ENCODE peak calls at places on chromosomes 11 and 22, in ten cellular contexts. One of them, this sample, is unnamed.

GRCh38 chr22:17057959-17058814 is 26.6 kb upstream of the IL17RA start:
- DNase-seq in T-cell: peak; percentile 24
- DNase-seq in endothelial cell of umbilical vein: peak; percentile 75
- DNase-seq in NCI-H774: peak; percentile 3
- DNase-seq in ovary: peak; percentile 57
- DNase-seq in DMS153: peak; percentile 2
- DNase-seq in amniotic epithelial cell: peak; percentile 62
- DNase-seq in head of caudate nucleus: peak; percentile 76
- DNase-seq in HEK293T: peak; percentile 87
- DNase-seq in Caco-2: peak; percentile 77
- DNase-seq in this sample: peak; percentile 86

GRCh38 chr22:44147821-44148574 is 32.7 kb upstream of the PARVG start:
- DNase-seq in T-cell: no peak
- DNase-seq in endothelial cell of umbilical vein: no peak
- DNase-seq in NCI-H774: no peak
- DNase-seq in ovary: no peak
- DNase-seq in DMS153: no peak
- DNase-seq in amniotic epithelial cell: peak; percentile 77
- DNase-seq in head of caudate nucleus: no peak
- DNase-seq in HEK293T: no peak
- DNase-seq in Caco-2: no peak
- DNase-seq in this sample: no peak

GRCh38 chr11:123729602-123730001 is 11.9 kb downstream of the ZNF202 start:
- DNase-seq in T-cell: no peak
- DNase-seq in endothelial cell of umbilical vein: no peak
- DNase-seq in NCI-H774: no peak
- DNase-seq in ovary: no peak
- DNase-seq in DMS153: no peak
- DNase-seq in amniotic epithelial cell: no peak
- DNase-seq in head of caudate nucleus: no peak
- DNase-seq in HEK293T: no peak
- DNase-seq in Caco-2: no peak
- DNase-seq in this sample: no peak

GRCh38 chr11:11028017-11028692 is 170.3 kb upstream of the ZBED5 start:
- DNase-seq in T-cell: peak; percentile 80
- DNase-seq in endothelial cell of umbilical vein: peak; percentile 52
- DNase-seq in NCI-H774: peak; percentile 29
- DNase-seq in ovary: peak; percentile 52
- DNase-seq in DMS153: peak; percentile 42
- DNase-seq in amniotic epithelial cell: peak; percentile 94
- DNase-seq in head of caudate nucleus: peak; percentile 67
- DNase-seq in HEK293T: peak; percentile 71
- DNase-seq in Caco-2: peak; percentile 79
- DNase-seq in this sample: peak; percentile 40

GRCh38 chr11:30579348-30579747 is 6.8 kb downstream of the MPPED2 start:
- DNase-seq in T-cell: no peak
- DNase-seq in endothelial cell of umbilical vein: no peak
- DNase-seq in NCI-H774: no peak
- DNase-seq in ovary: no peak
- DNase-seq in DMS153: no peak
- DNase-seq in amniotic epithelial cell: no peak
- DNase-seq in head of caudate nucleus: no peak
- DNase-seq in HEK293T: no peak
- DNase-seq in Caco-2: no peak
- DNase-seq in this sample: no peak

GRCh38 chr22:29480512-29481264 is 670 bp downstream of the NEFH start:
- DNase-seq in T-cell: peak; percentile 11
- DNase-seq in endothelial cell of umbilical vein: peak; percentile 41
- DNase-seq in NCI-H774: no peak
- DNase-seq in ovary: peak; percentile 78
- DNase-seq in DMS153: no peak
- DNase-seq in amniotic epithelial cell: peak; percentile 87
- DNase-seq in head of caudate nucleus: peak; percentile 40
- DNase-seq in HEK293T: no peak
- DNase-seq in Caco-2: no peak
- DNase-seq in this sample: no peak

GRCh38 chr22:31556627-31557203 is 60.4 kb downstream of the SFI1 start:
- DNase-seq in T-cell: no peak
- DNase-seq in endothelial cell of umbilical vein: peak; percentile 53
- DNase-seq in NCI-H774: no peak
- DNase-seq in ovary: no peak
- DNase-seq in DMS153: peak; percentile 44
- DNase-seq in amniotic epithelial cell: peak; percentile 53
- DNase-seq in head of caudate nucleus: peak; percentile 29
- DNase-seq in HEK293T: peak; percentile 61
- DNase-seq in Caco-2: peak; percentile 50
- DNase-seq in this sample: peak; percentile 56

GRCh38 chr11:1275021-1275420 is 34.4 kb downstream of the TOLLIP start:
- DNase-seq in T-cell: no peak
- DNase-seq in endothelial cell of umbilical vein: no peak
- DNase-seq in NCI-H774: no peak
- DNase-seq in ovary: no peak
- DNase-seq in DMS153: no peak
- DNase-seq in amniotic epithelial cell: no peak
- DNase-seq in head of caudate nucleus: no peak
- DNase-seq in HEK293T: no peak
- DNase-seq in Caco-2: no peak
- DNase-seq in this sample: no peak

GRCh38 chr22:26564181-26564580 is 25.8 kb downstream of the TPST2 start:
- DNase-seq in T-cell: no peak
- DNase-seq in endothelial cell of umbilical vein: peak; percentile 50
- DNase-seq in NCI-H774: no peak
- DNase-seq in ovary: no peak
- DNase-seq in DMS153: no peak
- DNase-seq in amniotic epithelial cell: no peak
- DNase-seq in head of caudate nucleus: no peak
- DNase-seq in HEK293T: no peak
- DNase-seq in Caco-2: no peak
- DNase-seq in this sample: no peak

GRCh38 chr11:12964650-12965049 is 44.5 kb upstream of the RASSF10 start:
- DNase-seq in T-cell: no peak
- DNase-seq in endothelial cell of umbilical vein: no peak
- DNase-seq in NCI-H774: no peak
- DNase-seq in ovary: no peak
- DNase-seq in DMS153: no peak
- DNase-seq in amniotic epithelial cell: no peak
- DNase-seq in head of caudate nucleus: no peak
- DNase-seq in HEK293T: no peak
- DNase-seq in Caco-2: no peak
- DNase-seq in this sample: no peak

GRCh38 chr11:14904745-14905103 is 12.7 kb upstream of the CYP2R1 start:
- DNase-seq in T-cell: peak; percentile 85
- DNase-seq in endothelial cell of umbilical vein: peak; percentile 43
- DNase-seq in NCI-H774: no peak
- DNase-seq in ovary: peak; percentile 75
- DNase-seq in DMS153: no peak
- DNase-seq in amniotic epithelial cell: peak; percentile 58
- DNase-seq in head of caudate nucleus: peak; percentile 66
- DNase-seq in HEK293T: no peak
- DNase-seq in Caco-2: no peak
- DNase-seq in this sample: peak; percentile 51

GRCh38 chr11:6612816-6613136 is 760 bp upstream of the TAF10 start:
- DNase-seq in T-cell: no peak
- DNase-seq in endothelial cell of umbilical vein: no peak
- DNase-seq in NCI-H774: no peak
- DNase-seq in ovary: no peak
- DNase-seq in DMS153: peak; percentile 56
- DNase-seq in amniotic epithelial cell: no peak
- DNase-seq in head of caudate nucleus: no peak
- DNase-seq in HEK293T: no peak
- DNase-seq in Caco-2: no peak
- DNase-seq in this sample: peak; percentile 58

GRCh38 chr11:121071456-121072236 is 29.4 kb upstream of the TECTA start:
- DNase-seq in T-cell: no peak
- DNase-seq in endothelial cell of umbilical vein: peak; percentile 40
- DNase-seq in NCI-H774: no peak
- DNase-seq in ovary: no peak
- DNase-seq in DMS153: no peak
- DNase-seq in amniotic epithelial cell: no peak
- DNase-seq in head of caudate nucleus: peak; percentile 63
- DNase-seq in HEK293T: no peak
- DNase-seq in Caco-2: no peak
- DNase-seq in this sample: no peak

GRCh38 chr11:102007567-102008437 is 39.4 kb upstream of the CFAP300 start:
- DNase-seq in T-cell: no peak
- DNase-seq in endothelial cell of umbilical vein: peak; percentile 78
- DNase-seq in NCI-H774: peak; percentile 88
- DNase-seq in ovary: no peak
- DNase-seq in DMS153: peak; percentile 89
- DNase-seq in amniotic epithelial cell: peak; percentile 58
- DNase-seq in head of caudate nucleus: no peak
- DNase-seq in HEK293T: peak; percentile 19
- DNase-seq in Caco-2: peak; percentile 73
- DNase-seq in this sample: peak; percentile 49

GRCh38 chr22:41395531-41396240 is 13.9 kb downstream of the TEF start:
- DNase-seq in T-cell: no peak
- DNase-seq in endothelial cell of umbilical vein: no peak
- DNase-seq in NCI-H774: no peak
- DNase-seq in ovary: no peak
- DNase-seq in DMS153: no peak
- DNase-seq in amniotic epithelial cell: no peak
- DNase-seq in head of caudate nucleus: no peak
- DNase-seq in HEK293T: no peak
- DNase-seq in Caco-2: no peak
- DNase-seq in this sample: no peak